ENCODE peak calls at places on chromosome 5, in four cellular contexts. W, X, D and O are unnamed samples.

GRCh38 chr5:150097152-150097551 is 10.8 kb upstream of the CSF1R start:
- DNase-seq in W (no peak), X (no peak), D (no peak), O (no peak)

GRCh38 chr5:112616812-112617547 is 120.7 kb upstream of the APC start:
- DNase-seq in W (no peak), X (peak), D (no peak), O (no peak)

GRCh38 chr5:28301676-28302075 is 1263.3 kb upstream of the CDH9 start:
- DNase-seq in W (peak), X (no peak), D (peak), O (peak)

GRCh38 chr5:102527547-102527946 is 28.7 kb upstream of the SLCO6A1 start:
- DNase-seq in W (no peak), X (no peak), D (no peak), O (no peak)

GRCh38 chr5:34843482-34843881 is 4.5 kb downstream of the TTC23L start:
- DNase-seq in W (no peak), X (no peak), D (no peak), O (no peak)

GRCh38 chr5:33257807-33258491 is 182.8 kb upstream of the TARS1 start:
- DNase-seq in W (peak), X (no peak), D (peak), O (peak)

GRCh38 chr5:125700380-125700856 is 722.8 kb upstream of the GRAMD2B start:
- DNase-seq in W (peak), X (peak), D (peak), O (no peak)

GRCh38 chr5:157280927-157281326 is 15.0 kb downstream of the CYFIP2 start:
- DNase-seq in W (no peak), X (no peak), D (no peak), O (peak)

DNA sequence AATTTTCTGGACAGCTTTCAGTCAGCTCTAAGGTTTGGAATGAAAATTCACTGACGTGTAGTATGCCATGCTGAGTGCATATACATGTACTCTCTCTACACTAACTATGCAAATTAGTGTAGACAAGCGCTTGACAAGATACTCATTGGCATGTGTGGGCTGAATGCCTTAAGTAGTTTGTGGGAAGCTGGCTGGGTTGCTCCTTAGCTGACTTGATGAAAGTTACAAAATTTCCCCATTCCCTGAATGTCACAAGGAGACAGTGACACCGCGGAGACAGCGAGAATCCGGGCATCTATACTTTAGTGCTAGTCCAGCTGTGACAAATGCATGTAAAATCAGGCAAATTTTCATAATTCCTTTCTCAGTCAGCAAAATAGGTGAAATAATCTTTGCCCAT is 51.6 kb upstream of the C5orf46 start:
- DNase-seq in W (no peak), X (no peak), D (no peak), O (no peak)
- H3K27ac ChIP-seq in W (no peak), X (no peak), D (no peak), O (no peak)

DNA sequence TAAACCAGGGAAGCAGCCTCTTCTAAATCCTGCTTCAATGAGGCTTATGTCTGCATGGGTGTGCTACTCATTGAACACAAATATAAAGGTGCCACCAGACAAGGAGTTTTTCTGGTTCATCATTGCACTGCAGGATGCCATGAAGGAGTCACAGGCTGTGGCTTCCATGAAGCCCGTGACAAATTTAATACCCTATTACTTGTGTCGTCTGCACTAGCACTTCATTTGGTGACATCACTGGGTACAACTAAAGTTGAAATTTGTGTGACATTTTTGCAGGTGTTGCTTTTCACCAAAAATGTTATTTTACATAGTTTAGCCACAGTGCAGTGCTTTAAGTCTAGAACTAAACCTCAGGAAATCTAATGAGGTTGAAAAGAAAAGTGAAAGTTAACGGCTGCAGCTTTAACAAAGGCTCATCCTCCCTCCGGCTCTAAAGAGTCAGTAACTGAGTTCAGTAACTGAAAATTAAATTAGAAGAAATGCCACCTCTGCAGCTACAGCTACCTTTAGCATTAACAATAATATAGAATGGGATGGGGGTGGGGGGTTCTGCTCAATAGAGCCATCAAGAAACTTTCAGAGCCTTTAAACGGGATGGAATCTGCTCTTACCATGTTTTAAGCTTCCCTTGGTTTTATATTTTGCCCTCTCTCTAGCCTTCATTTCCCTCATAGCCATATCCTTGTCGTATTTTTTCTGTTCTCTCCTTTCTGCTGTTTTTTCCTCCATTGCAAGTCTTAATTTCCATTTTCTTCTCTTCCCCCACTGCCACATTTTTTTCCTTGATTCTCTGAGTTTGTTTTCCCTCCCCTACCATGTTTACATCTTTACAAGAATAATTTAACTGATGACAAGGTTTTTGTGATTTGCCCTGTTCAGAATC is 233.8 kb upstream of the TMEM161B start:
- DNase-seq in W (no peak), X (peak), D (no peak), O (peak)
- H3K27ac ChIP-seq in W (no peak), X (no peak), D (no peak), O (no peak)

GRCh38 chr5:611731-612486 is at the start of gene CEP72:
- DNase-seq in W (peak), X (peak), D (peak), O (peak)

GRCh38 chr5:610011-610743 is 2.0 kb upstream of the CEP72 start:
- DNase-seq in W (no peak), X (no peak), D (no peak), O (no peak)

GRCh38 chr5:610744-611730 is 1.1 kb upstream of the CEP72 start:
- DNase-seq in W (no peak), X (no peak), D (no peak), O (no peak)

GRCh38 chr5:609506-609905 is 2.6 kb upstream of the CEP72 start:
- DNase-seq in W (no peak), X (no peak), D (no peak), O (no peak)

DNA sequence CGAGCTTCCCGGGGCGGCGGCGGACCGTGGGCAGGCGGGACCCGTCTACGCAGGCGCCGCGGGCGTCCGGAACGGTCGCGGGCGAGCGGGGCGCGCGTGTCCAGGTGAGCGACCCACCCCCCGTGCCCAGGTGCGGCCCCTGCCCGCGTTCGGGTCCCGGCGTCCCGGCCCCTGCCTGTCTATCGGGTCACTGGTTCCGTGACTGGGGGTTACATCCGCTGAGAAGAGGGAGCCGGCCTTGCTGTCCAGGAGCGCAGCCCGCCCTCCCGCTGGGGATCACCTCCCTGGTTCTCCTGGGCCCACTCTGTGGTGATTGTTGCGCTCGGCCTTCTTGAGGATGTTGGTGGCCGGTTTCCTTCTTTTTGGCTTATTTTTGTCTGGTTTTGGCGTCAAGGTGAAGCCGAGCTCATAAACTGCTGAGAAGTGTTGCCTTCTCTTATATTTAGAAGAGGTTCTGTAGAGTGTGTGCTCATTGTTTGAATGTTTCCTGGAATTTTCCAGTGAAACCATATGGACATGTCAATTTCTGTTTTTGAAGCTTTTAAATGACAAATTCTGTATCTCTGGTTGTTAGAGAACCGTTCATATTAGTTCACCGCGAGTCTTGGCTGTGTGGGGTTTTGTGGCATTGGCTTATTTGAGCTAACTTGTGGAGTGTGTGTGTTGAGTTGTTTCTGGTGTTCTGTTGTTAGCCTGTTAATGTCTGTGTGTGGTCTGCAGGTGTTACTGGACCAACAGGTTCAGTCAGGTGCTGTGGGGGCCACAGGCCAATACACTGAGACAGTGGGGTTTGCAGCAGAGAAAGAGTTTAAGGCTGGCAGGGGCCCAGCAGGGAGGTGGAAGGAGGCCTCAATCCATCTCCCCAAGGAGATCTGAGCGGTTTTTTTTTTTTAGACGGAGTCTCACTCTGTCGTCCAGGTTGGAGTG is 621 bp downstream of the CEP72 start:
- DNase-seq in W (peak), X (no peak), D (peak), O (peak)
- H3K27ac ChIP-seq in W (peak), X (no peak), D (no peak), O (peak)

GRCh38 chr5:40446910-40447309 is 232.8 kb upstream of the PTGER4 start:
- DNase-seq in W (peak), X (peak), D (peak), O (peak)
- H3K27ac ChIP-seq in W (peak), X (no peak), D (no peak), O (peak)

GRCh38 chr5:72246954-72247442 is 73.0 kb downstream of the MRPS27 start:
- DNase-seq in W (no peak), X (no peak), D (peak), O (peak)

GRCh38 chr5:72248352-72249032 is 71.5 kb downstream of the MRPS27 start:
- DNase-seq in W (peak), X (peak), D (peak), O (peak)

GRCh38 chr5:72244862-72245371 is 75.1 kb downstream of the MRPS27 start:
- DNase-seq in W (peak), X (peak), D (peak), O (peak)

GRCh38 chr5:72245517-72246238 is 74.4 kb downstream of the MRPS27 start:
- DNase-seq in W (no peak), X (no peak), D (peak), O (no peak)

GRCh38 chr5:72246239-72246580 is 73.8 kb downstream of the MRPS27 start:
- DNase-seq in W (peak), X (peak), D (peak), O (peak)
- H3K27ac ChIP-seq in W (peak), X (no peak), D (no peak), O (peak)

DNA sequence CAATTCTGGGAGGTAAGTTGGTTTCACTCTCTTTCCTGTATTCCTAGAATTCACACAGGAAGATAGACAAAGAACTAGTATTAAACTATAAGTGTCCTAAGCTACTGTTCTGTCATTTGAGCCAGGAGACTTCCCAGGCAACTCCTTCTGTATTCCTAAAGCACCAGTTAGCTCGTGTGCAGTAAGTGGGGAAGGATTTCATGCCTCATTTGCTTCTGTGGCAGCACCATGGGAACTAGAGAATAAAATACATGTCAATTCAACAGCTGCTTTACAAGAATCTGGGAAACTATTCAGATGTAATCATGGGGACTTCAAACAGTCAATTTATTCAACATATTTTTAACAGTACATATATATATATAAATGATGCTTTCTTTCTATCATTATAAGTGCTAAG is 762.3 kb downstream of the PRELID2 start:
- DNase-seq in W (no peak), X (no peak), D (no peak), O (no peak)
- H3K27ac ChIP-seq in W (no peak), X (no peak), D (no peak), O (no peak)

GRCh38 chr5:77898385-77898784 is 122.2 kb upstream of the TBCA start:
- DNase-seq in W (no peak), X (no peak), D (no peak), O (no peak)

GRCh38 chr5:77896338-77896737 is 120.2 kb upstream of the TBCA start:
- DNase-seq in W (no peak), X (no peak), D (no peak), O (no peak)

GRCh38 chr5:77904362-77904761 is 128.2 kb upstream of the TBCA start:
- DNase-seq in W (no peak), X (no peak), D (no peak), O (no peak)

DNA sequence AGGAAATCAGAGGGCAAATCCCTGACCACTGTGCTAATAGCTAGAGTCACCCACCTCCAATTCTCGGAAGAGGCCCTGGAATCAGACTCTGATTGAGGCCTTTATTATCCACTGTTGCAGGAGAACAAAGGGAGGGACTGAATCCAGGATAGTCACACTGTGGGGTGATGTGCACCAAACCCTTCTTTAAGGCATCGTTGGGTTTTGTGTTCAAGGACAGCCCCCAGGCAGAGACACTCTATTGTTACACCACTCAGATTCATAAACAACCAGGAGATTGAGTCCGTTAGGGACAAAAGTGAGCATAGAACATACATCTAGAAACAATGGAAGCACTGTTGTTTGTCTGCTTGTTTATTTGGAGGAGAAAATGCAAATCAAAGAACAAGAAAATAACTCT is 124.6 kb upstream of the TBCA start:
- DNase-seq in W (no peak), X (no peak), D (no peak), O (no peak)
- H3K27ac ChIP-seq in W (no peak), X (no peak), D (no peak), O (no peak)

DNA sequence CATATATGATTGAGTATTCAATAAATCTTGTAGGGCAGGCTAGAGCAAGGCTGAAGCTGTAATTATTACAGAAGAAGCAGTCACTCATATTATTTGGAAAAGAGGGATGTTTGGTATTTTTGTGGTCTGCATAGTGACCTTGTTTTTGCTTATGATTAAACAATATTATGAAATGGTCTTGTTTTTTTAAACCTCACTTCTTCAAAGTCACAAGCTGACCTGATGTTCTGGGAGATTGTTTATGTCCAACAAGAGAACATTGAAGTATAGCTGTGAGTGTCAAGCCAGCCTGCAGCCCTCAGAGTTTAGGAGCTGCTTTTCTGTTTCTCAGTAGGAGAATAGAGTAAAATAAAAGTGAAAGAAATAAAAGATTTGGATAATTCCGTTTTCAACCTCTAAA is 342.2 kb downstream of the LRRC70 start:
- DNase-seq in W (no peak), X (no peak), D (no peak), O (no peak)
- H3K27ac ChIP-seq in W (no peak), X (no peak), D (no peak), O (no peak)

GRCh38 chr5:54844905-54845566 is 140.4 kb downstream of the ESM1 start:
- DNase-seq in W (peak), X (peak), D (peak), O (no peak)
- H3K27ac ChIP-seq in W (no peak), X (no peak), D (no peak), O (no peak)

GRCh38 chr5:147455321-147455720 is 54.5 kb downstream of the DPYSL3 start:
- DNase-seq in W (no peak), X (no peak), D (peak), O (no peak)
- H3K27ac ChIP-seq in W (no peak), X (no peak), D (no peak), O (no peak)